ENCODE peak calls at places on chromosomes 7 and 10, in seven cellular contexts. B, V, X, Z, K, S and C are unnamed samples.

GRCh38 chr7:139582130-139582650 is 58.7 kb downstream of the CLEC2L start:
- DNase-seq in B (no peak), V (no peak), X (no peak), Z (no peak), K (no peak), S (no peak), C (no peak)

GRCh38 chr10:21364196-21365114 is 161.0 kb downstream of the SKIDA1 start:
- DNase-seq in B (peak; percentile 87), V (peak; percentile 97), X (peak; percentile 85), Z (peak; percentile 89), K (peak; percentile 94), S (no peak), C (peak; percentile 44)

GRCh38 chr7:104652434-104652833 is 324.0 kb downstream of the LHFPL3 start:
- DNase-seq in B (no peak), V (no peak), X (peak; percentile 17), Z (no peak), K (no peak), S (no peak), C (no peak)

GRCh38 chr7:5455581-5456222 is 32.1 kb upstream of the TNRC18 start:
- DNase-seq in B (no peak), V (no peak), X (no peak), Z (no peak), K (no peak), S (no peak), C (no peak)

GRCh38 chr10:119190353-119190752 is 11.7 kb upstream of the PRDX3 start:
- DNase-seq in B (peak; percentile 98), V (peak; percentile 88), X (no peak), Z (peak; percentile 48), K (peak; percentile 69), S (no peak), C (peak; percentile 70)

GRCh38 chr10:72228318-72228751 is 12.3 kb upstream of the ASCC1 start:
- DNase-seq in B (no peak), V (no peak), X (no peak), Z (no peak), K (no peak), S (no peak), C (no peak)

GRCh38 chr7:151616443-151617213 is 96.9 kb upstream of the RHEB start:
- DNase-seq in B (no peak), V (no peak), X (no peak), Z (no peak), K (no peak), S (no peak), C (no peak)

GRCh38 chr10:29646960-29647431 is 12.2 kb upstream of the SVIL start:
- DNase-seq in B (peak; percentile 57), V (no peak), X (no peak), Z (no peak), K (no peak), S (no peak), C (peak; percentile 33)

GRCh38 chr7:47354831-47355541 is 226.9 kb downstream of the TNS3 start:
- DNase-seq in B (no peak), V (no peak), X (no peak), Z (no peak), K (no peak), S (no peak), C (peak; percentile 77)

GRCh38 chr7:83697814-83698530 is 49.0 kb upstream of the SEMA3E start:
- DNase-seq in B (peak; percentile 4), V (peak; percentile 35), X (no peak), Z (no peak), K (no peak), S (no peak), C (no peak)

GRCh38 chr7:151632750-151633515 is 113.2 kb upstream of the RHEB start:
- DNase-seq in B (peak; percentile 21), V (peak; percentile 39), X (peak; percentile 75), Z (peak; percentile 74), K (no peak), S (peak; percentile 94), C (peak; percentile 48)

GRCh38 chr7:14902589-14902963 is at the start of gene DGKB:
- DNase-seq in B (peak; percentile 69), V (no peak), X (peak; percentile 70), Z (peak; percentile 70), K (no peak), S (no peak), C (peak; percentile 18)

GRCh38 chr7:106111671-106112117 is 418 bp downstream of the SYPL1 start:
- DNase-seq in B (peak; percentile 80), V (peak; percentile 70), X (peak; percentile 29), Z (peak; percentile 82), K (peak; percentile 26), S (no peak), C (peak; percentile 85)

GRCh38 chr10:70648427-70648826 is 23.9 kb upstream of the ADAMTS14 start:
- DNase-seq in B (no peak), V (peak; percentile 79), X (peak; percentile 57), Z (peak; percentile 48), K (peak; percentile 40), S (no peak), C (peak; percentile 28)

GRCh38 chr10:17783751-17784150 is 25.4 kb upstream of the MRC1 start:
- DNase-seq in B (peak; percentile 42), V (peak; percentile 9), X (no peak), Z (no peak), K (no peak), S (no peak), C (no peak)

GRCh38 chr7:159195926-159196325 is 51.3 kb upstream of the VIPR2 start:
- DNase-seq in B (no peak), V (no peak), X (no peak), Z (no peak), K (no peak), S (peak; percentile 82), C (no peak)

GRCh38 chr10:21649441-21649872 is 115.4 kb downstream of the MLLT10 start:
- DNase-seq in B (peak; percentile 4), V (no peak), X (no peak), Z (no peak), K (no peak), S (no peak), C (no peak)

GRCh38 chr7:157570531-157571200 is 233.9 kb downstream of the DNAJB6 start:
- DNase-seq in B (no peak), V (peak; percentile 52), X (no peak), Z (no peak), K (no peak), S (no peak), C (no peak)

GRCh38 chr7:92778972-92779371 is 57.4 kb downstream of the CDK6 start:
- DNase-seq in B (peak; percentile 89), V (no peak), X (no peak), Z (no peak), K (no peak), S (peak; percentile 84), C (no peak)

GRCh38 chr7:137545059-137545730 is 201.7 kb upstream of the PTN start:
- DNase-seq in B (no peak), V (no peak), X (no peak), Z (no peak), K (no peak), S (no peak), C (no peak)

GRCh38 chr7:50185188-50185587 is 92.1 kb upstream of the ZPBP start:
- DNase-seq in B (no peak), V (no peak), X (no peak), Z (no peak), K (no peak), S (no peak), C (no peak)

GRCh38 chr7:100435401-100436304 is 644 bp downstream of the PPP1R35 start:
- DNase-seq in B (peak; percentile 61), V (peak; percentile 37), X (peak; percentile 64), Z (peak; percentile 63), K (no peak), S (peak; percentile 64), C (peak; percentile 68)

GRCh38 chr7:43569424-43569823 is 13.5 kb upstream of the STK17A start:
- DNase-seq in B (peak; percentile 80), V (peak; percentile 64), X (no peak), Z (no peak), K (no peak), S (no peak), C (no peak)

GRCh38 chr7:141231018-141231792 is 157.3 kb downstream of the TMEM178B start:
- DNase-seq in B (peak; percentile 10), V (peak; percentile 50), X (peak; percentile 68), Z (peak; percentile 72), K (peak; percentile 21), S (peak; percentile 57), C (peak; percentile 63)
- TF ChIP-seq EZH2phosphoT487 in B (no peak), V (no peak), X (no peak), Z (no peak), K (no peak), S (no peak), C (no peak)

DNA sequence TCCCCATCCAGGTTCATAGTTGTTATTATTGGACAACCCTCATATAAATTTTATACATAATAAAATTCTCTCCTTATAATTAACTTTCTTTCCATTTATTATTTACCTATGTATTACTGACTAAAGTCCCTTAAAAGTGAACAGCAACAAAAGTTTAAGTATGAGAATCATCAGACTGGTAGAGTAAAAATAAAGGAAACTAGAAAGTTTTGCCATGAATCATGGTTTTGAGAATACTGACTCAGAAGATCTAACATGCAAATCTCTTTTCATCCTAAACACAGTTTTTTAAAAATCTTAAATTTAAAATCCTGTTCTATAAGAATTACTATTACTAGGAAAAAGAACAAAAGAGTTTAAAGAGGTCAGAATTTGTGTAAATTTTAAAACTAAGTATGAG is 32.1 kb downstream of the HERC4 start:
- DNase-seq in B (peak; percentile 74), V (peak; percentile 32), X (no peak), Z (no peak), K (no peak), S (no peak), C (no peak)
- H3K4me2 ChIP-seq in B (peak overlapping the region; percentile 62), V (no peak overlapping the region), X (no peak overlapping the region), Z (no peak overlapping the region), K (no peak overlapping the region), S (no peak overlapping the region), C (no peak overlapping the region)

GRCh38 chr10:89283174-89283987 is 18.5 kb upstream of the IFIT2 start:
- DNase-seq in B (peak; percentile 69), V (peak; percentile 63), X (no peak), Z (no peak), K (no peak), S (no peak), C (no peak)
- TF ChIP-seq EZH2 in B (no peak), V (no peak), X (no peak), Z (no peak), K (no peak), S (no peak), C (no peak)

GRCh38 chr7:28157826-28158416 is 22.7 kb downstream of the JAZF1 start:
- DNase-seq in B (no peak), V (no peak), X (no peak), Z (no peak), K (no peak), S (no peak), C (no peak)
- TF ChIP-seq EZH2phosphoT487 in B (no peak), V (no peak), X (no peak), Z (no peak), K (no peak), S (no peak), C (no peak)

GRCh38 chr7:2980406-2981102 is 63.1 kb downstream of the CARD11 start:
- DNase-seq in B (no peak), V (no peak), X (no peak), Z (no peak), K (no peak), S (no peak), C (no peak)
- H3K4me2 ChIP-seq in B (no peak overlapping the region), V (no peak overlapping the region), X (no peak overlapping the region), Z (no peak overlapping the region), K (no peak overlapping the region), S (no peak overlapping the region), C (no peak overlapping the region)

GRCh38 chr7:87058739-87059524 is 522 bp downstream of the ELAPOR2 start:
- DNase-seq in B (peak; percentile 7), V (no peak), X (peak; percentile 78), Z (peak; percentile 31), K (no peak), S (peak; percentile 51), C (peak; percentile 22)
- TF ChIP-seq EZH2 in B (no peak), V (no peak), X (no peak), Z (no peak), K (no peak), S (no peak), C (no peak)

GRCh38 chr10:49622426-49623425 is 8.9 kb downstream of the CHAT start:
- DNase-seq in B (no peak), V (no peak), X (no peak), Z (no peak), K (no peak), S (no peak), C (no peak)
- TF ChIP-seq EZH2phosphoT487 in B (no peak), V (no peak), X (no peak), Z (no peak), K (no peak), S (no peak), C (no peak)